ENCODE peak calls at places on chromosome 18, in nine cellular contexts. E is mucosa of descending colon; K is NCI-H2081; H is activated B cell treated with CpG ODN at 0.5 μM for 24 hours; A is substantia nigra; X is EL; J is stimulated activated CD4-positive, alpha-beta T cell treated with anti-CD3 and anti-CD28 coated beads, Interleukin-2, amount 100 ng/mL, for 48 hours; Q is mucosa of gallbladder; V is hepatocyte. F is an unnamed sample.

GRCh38 chr18:62710417-62710816 is 4.9 kb upstream of the PHLPP1 start:
- DNase-seq in E (no peak), K (peak), H (no peak), A (no peak), X (peak), J (no peak), Q (no peak), V (no peak), F (peak)

GRCh38 chr18:74652392-74652988 is 54.8 kb downstream of the ZNF407 start:
- DNase-seq in E (no peak), K (peak), H (no peak), A (no peak), X (peak), J (no peak), Q (no peak), V (peak), F (peak)

GRCh38 chr18:13620818-13621445 is 105.4 kb downstream of the FAM210A start:
- DNase-seq in E (no peak), K (no peak), H (no peak), A (no peak), X (no peak), J (no peak), Q (no peak), V (no peak), F (no peak)

GRCh38 chr18:74525741-74526140 is 8.6 kb upstream of the CNDP1 start:
- DNase-seq in E (peak), K (no peak), H (no peak), A (no peak), X (no peak), J (no peak), Q (peak), V (no peak), F (no peak)

GRCh38 chr18:56709463-56709862 is 58.3 kb downstream of the WDR7 start:
- DNase-seq in E (no peak), K (no peak), H (no peak), A (no peak), X (peak), J (peak), Q (no peak), V (peak), F (peak)

GRCh38 chr18:59660976-59661743 is 36.1 kb downstream of the CCBE1 start:
- DNase-seq in E (no peak), K (no peak), H (no peak), A (no peak), X (peak), J (no peak), Q (no peak), V (no peak), F (no peak)

GRCh38 chr18:26614374-26614773 is 66.0 kb upstream of the KCTD1 start:
- DNase-seq in E (no peak), K (no peak), H (no peak), A (no peak), X (peak), J (no peak), Q (no peak), V (no peak), F (peak)

GRCh38 chr18:35110037-35110436 is 68.8 kb downstream of the MAPRE2 start:
- DNase-seq in E (no peak), K (no peak), H (no peak), A (no peak), X (no peak), J (no peak), Q (no peak), V (no peak), F (no peak)

GRCh38 chr18:64110692-64111480 is 38.0 kb downstream of the LINC00305 start:
- DNase-seq in E (no peak), K (no peak), H (no peak), A (no peak), X (peak), J (no peak), Q (no peak), V (peak), F (no peak)

F was measured in GM03348.